ENCODE peak calls at places on chromosomes 12 and 14, in ten cellular contexts. N is heart right ventricle, U is fibroblast of the aortic adventitia, C is mammary epithelial cell, Q is Calu3, F is AG04450, A is testis, Y is RWPE2, W is GM20000, H is pancreas. G is an unnamed sample.

GRCh38 chr12:46386360-46386867 is 13.8 kb upstream of the SLC38A2 start:
- DNase-seq in N (no peak), U (peak), C (peak), Q (no peak), F (peak), A (no peak), Y (no peak), W (no peak), H (no peak), G (peak)

GRCh38 chr14:39107624-39108023 is 4.6 kb upstream of the SEC23A start:
- DNase-seq in N (no peak), U (peak), C (peak), Q (no peak), F (no peak), A (no peak), Y (no peak), W (peak), H (no peak), G (peak)

GRCh38 chr12:66500841-66501240 is 178.0 kb downstream of the GRIP1 start:
- DNase-seq in N (no peak), U (no peak), C (no peak), Q (no peak), F (no peak), A (no peak), Y (no peak), W (peak), H (no peak), G (no peak)

GRCh38 chr12:132328282-132329029 is 933 bp downstream of the GALNT9 start:
- DNase-seq in N (no peak), U (no peak), C (no peak), Q (no peak), F (no peak), A (no peak), Y (no peak), W (no peak), H (no peak), G (no peak)

GRCh38 chr14:41549821-41550597 is 56.7 kb upstream of the LRFN5 start:
- DNase-seq in N (no peak), U (peak), C (peak), Q (no peak), F (no peak), A (no peak), Y (no peak), W (no peak), H (no peak), G (peak)

GRCh38 chr12:132393245-132393795 is 63.9 kb upstream of the GALNT9 start:
- DNase-seq in N (no peak), U (no peak), C (no peak), Q (peak), F (no peak), A (no peak), Y (peak), W (no peak), H (no peak), G (peak)

GRCh38 chr12:124754949-124755800 is 108.5 kb downstream of the SCARB1 start:
- DNase-seq in N (peak), U (peak), C (peak), Q (no peak), F (no peak), A (peak), Y (no peak), W (peak), H (no peak), G (peak)

GRCh38 chr12:24127919-24128721 is 178.7 kb upstream of the SOX5 start:
- DNase-seq in N (no peak), U (no peak), C (no peak), Q (no peak), F (no peak), A (no peak), Y (no peak), W (peak), H (no peak), G (no peak)

GRCh38 chr12:122730215-122731014 is at the start of gene HCAR1:
- DNase-seq in N (no peak), U (peak), C (peak), Q (peak), F (no peak), A (no peak), Y (peak), W (no peak), H (no peak), G (no peak)

DNA sequence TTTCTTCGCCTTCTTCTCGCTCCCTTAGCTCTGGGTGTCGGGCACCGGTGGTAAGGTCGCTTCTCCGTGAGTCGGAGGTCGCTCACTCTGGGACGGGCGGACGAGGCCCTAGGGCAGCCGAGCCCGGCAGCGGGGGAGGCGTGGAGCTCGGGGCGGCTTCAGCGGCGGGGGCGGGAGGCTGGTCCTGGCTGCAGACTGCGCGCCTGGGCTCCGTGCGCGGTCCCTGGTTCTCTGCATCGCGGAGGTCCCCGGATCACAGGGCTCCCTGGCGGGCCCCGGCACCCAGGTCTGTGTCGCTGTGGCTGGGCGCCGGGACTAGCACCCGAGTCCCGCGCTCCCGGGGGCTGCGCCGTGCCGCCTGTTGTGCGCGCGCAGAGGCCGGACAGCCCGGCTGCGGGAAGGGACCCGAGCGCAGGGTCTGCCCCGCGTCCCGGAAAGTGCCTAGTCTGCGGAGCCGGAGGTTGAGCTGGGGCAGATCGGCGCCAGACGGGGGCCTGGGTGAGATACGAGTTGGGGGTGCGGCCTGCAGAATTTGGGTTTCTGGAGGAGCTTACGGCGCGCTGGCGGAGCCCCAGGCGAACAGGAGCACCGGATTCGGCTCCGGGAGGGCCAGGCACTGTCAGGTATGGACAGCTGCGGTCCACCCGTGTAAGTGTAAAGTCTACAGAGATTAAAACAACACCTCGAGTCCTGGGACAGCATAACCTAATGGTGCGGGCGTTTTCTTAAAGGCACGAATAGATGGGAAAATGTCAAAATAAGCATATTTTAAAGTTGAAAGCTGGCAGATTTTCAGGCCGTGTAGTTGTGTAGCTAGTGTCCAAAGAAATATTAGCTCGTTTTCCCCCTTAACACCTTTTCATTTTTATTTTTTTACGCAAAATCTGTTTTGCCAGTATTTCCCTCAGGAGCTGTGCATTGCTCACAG is 722 bp downstream of the FRMD6 start:
- DNase-seq in N (peak), U (peak), C (no peak), Q (no peak), F (no peak), A (peak), Y (peak), W (no peak), H (no peak), G (no peak)
- TF ChIP-seq CTCF in N (peak), U (no peak), C (no peak), Q (no peak), F (no peak), A (no peak), Y (peak), W (no peak), H (no peak), G (no peak)

GRCh38 chr12:96720363-96720705 is 186.7 kb upstream of the NEDD1 start:
- DNase-seq in N (no peak), U (no peak), C (peak), Q (peak), F (no peak), A (no peak), Y (no peak), W (peak), H (peak), G (peak)
- TF ChIP-seq CTCF in N (no peak), U (peak), C (peak), Q (no peak), F (peak), A (no peak), Y (peak), W (no peak), H (no peak), G (no peak)

GRCh38 chr14:102878174-102878969 is 44.1 kb upstream of the AMN start:
- DNase-seq in N (no peak), U (no peak), C (no peak), Q (peak), F (no peak), A (no peak), Y (no peak), W (no peak), H (no peak), G (no peak)
- TF ChIP-seq CTCF in N (no peak), U (no peak), C (peak), Q (no peak), F (no peak), A (no peak), Y (no peak), W (no peak), H (no peak), G (no peak)

DNA sequence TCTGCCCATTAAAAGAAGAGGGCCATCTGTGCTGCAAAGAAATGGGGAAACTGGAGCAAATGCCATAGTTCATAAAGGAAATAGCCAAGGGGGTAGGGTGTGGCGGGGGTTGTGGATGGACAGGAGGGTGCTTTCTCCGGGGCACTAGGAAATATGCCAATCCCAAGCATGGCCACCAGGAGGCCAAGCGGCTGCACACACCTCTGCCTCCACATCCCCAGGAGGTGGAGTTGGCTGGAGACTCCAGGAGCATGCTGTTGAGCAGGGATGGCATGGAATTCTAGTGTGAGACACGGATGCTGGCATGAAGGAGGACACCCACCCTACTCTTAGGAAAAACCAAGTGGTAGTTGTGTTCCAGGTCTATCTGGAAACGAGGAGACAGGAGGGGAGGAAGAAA is 25.2 kb downstream of the NID2 start:
- DNase-seq in N (no peak), U (no peak), C (no peak), Q (peak), F (no peak), A (peak), Y (no peak), W (peak), H (peak), G (peak)
- TF ChIP-seq CTCF in N (peak), U (peak), C (peak), Q (peak), F (peak), A (peak), Y (peak), W (no peak), H (no peak), G (peak)